ENCODE peak calls at places on chromosomes 13 and 19, in five cellular contexts. M, O, C, V and P are unnamed samples. For H3K27me3, the result is how much of the 10 kb centered on the place peaks cover.

GRCh38 chr13:45696610-45697226 is 5.4 kb upstream of the CBY2 start:
- DNase-seq in M (no peak), V (no peak), O (no peak), C (no peak), P (no peak)

GRCh38 chr19:51810228-51810627 is 15.3 kb downstream of the FPR3 start:
- DNase-seq in M (no peak), O (no peak), V (no peak), C (no peak), P (no peak)

GRCh38 chr13:102657630-102658029 is 37.2 kb downstream of the METTL21C start:
- DNase-seq in C (no peak), M (no peak), V (no peak), O (no peak), P (no peak)

GRCh38 chr13:70856025-70856424 is 747.8 kb upstream of the KLHL1 start:
- DNase-seq in C (no peak), V (no peak), M (no peak), O (no peak), P (no peak)

GRCh38 chr13:44904982-44905381 is 84.3 kb downstream of the NUFIP1 start:
- DNase-seq in C (no peak), M (no peak), O (no peak), V (peak), P (peak)

GRCh38 chr13:80473695-80474094 is 132.8 kb upstream of the SPRY2 start:
- DNase-seq in O (peak), C (peak), M (no peak), V (no peak), P (peak)

GRCh38 chr19:35793381-35794165 is 18.2 kb downstream of the ARHGAP33 start:
- DNase-seq in C (no peak), M (no peak), V (no peak), O (no peak), P (no peak)

GRCh38 chr13:42354246-42355117 is 82.5 kb downstream of the AKAP11 start:
- DNase-seq in C (no peak), O (no peak), M (no peak), V (no peak), P (peak)

GRCh38 chr19:40639638-40639982 is 38.4 kb downstream of the LTBP4 start:
- DNase-seq in M (no peak), O (no peak), C (no peak), V (no peak), P (no peak)

GRCh38 chr13:81304121-81304659 is 963.3 kb upstream of the SPRY2 start:
- DNase-seq in M (no peak), V (no peak), O (no peak), C (no peak), P (no peak)

GRCh38 chr19:55344444-55344843 is 4.8 kb downstream of the KMT5C start:
- DNase-seq in O (no peak), V (no peak), C (no peak), M (no peak), P (no peak)

GRCh38 chr19:56217039-56217949 is 15.2 kb downstream of the ZSCAN5C start:
- DNase-seq in O (no peak), M (no peak), V (no peak), C (peak), P (no peak)

GRCh38 chr13:51644649-51645048 is 60.4 kb downstream of the WDFY2 start:
- DNase-seq in M (no peak), O (no peak), C (no peak), V (no peak), P (no peak)

GRCh38 chr19:7605490-7606222 is 10.0 kb downstream of the CAMSAP3 start:
- DNase-seq in C (no peak), O (peak), M (peak), V (no peak), P (no peak)

GRCh38 chr19:406999-407491 is 1.9 kb downstream of the C2CD4C start:
- DNase-seq in O (no peak), M (no peak), C (peak), V (no peak), P (no peak)

GRCh38 chr13:29976535-29976934 is 126.1 kb upstream of the UBL3 start:
- DNase-seq in M (no peak), O (no peak), V (no peak), C (no peak), P (no peak)

DNA sequence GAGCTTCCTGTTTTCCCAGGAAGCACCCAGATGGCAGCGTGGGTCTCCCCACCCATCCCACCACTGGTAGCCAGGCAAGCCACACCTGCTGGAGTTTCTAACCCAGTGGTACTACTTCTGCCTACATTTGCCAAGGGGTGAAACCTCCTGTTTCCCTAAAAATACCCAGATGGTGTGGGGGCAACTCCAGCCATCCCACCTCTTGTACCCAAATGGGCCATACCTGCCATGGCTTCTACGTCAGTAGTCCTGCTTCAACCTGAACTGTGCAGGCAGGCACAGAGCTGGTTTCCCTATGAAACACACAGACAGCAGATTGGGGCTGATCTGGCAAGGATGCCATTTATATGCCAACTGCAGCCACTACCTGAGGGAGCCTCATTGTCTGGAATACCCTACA is 809.4 kb upstream of the MIR17HG start:
- DNase-seq in V (no peak), C (no peak), M (no peak), O (no peak), P (no peak)
- H3K4me3 ChIP-seq in V (no peak), C (no peak), M (no peak), O (no peak), P (no peak)

GRCh38 chr13:27728271-27728670 is 64.0 kb upstream of the GSX1 start:
- DNase-seq in V (no peak), M (no peak), O (no peak), C (no peak), P (no peak)

DNA sequence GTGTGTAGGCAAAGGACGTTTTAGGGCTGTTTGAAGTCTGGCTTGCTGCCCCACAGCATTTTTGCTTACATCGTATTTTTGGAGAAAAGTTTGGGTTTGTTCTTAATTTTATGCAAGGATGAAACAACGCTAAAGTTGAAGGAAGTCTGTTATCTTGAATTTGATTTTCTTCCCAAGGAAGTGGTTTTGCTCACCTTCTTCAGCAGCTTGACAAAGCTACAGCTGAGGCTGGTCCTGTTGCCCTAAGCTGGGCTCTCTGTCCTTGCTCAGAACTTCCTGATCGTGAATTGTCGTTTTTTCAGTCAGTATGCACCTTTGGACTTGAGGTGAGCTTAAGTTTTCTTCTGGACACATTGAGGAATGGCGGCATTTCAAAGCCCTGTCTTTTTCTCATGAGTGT is 62.1 kb upstream of the GSX1 start:
- DNase-seq in O (no peak), M (no peak), C (no peak), V (no peak), P (no peak)
- TF ChIP-seq CTCF in O (no peak), M (no peak), C (no peak), V (no peak), P (no peak)

DNA sequence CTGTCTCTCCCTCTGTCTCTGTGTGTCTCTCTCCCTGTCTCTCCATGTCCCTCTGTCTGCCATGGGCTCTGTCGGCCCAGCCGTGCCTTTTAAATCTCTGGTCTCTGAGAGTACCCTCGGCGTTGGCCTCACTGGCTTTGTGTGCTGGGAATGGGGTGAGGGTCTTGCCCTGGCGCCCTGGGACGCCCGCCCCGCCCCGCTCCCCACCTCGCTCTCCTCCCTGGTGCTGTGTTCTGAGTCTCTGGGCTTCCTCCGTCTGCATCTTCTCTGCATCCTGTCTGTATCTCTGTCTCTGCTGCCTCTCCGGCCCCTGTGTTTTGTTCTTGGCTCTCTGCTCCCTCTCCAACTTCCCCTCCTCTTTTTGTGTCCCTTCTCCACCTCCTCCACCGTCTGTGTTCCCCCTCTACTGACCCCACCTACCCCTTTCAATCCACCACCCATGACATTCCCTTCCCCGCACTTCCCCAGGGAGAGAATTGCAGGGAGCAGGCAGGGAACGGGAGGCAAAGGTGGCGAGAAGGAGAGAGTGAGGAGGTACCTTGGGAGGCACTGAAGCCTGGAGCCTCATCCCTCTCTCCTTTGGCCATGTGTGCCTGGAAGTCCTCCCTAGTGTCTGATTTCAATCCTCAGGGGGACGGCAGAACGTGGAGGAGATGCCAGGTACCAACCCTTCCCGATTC is 4.0 kb upstream of the MEIS3 start:
- DNase-seq in M (no peak), C (no peak), V (no peak), O (no peak), P (no peak)
- H3K27me3 ChIP-seq in M (half or more), C (under half), V (under half), O (under half), P (half or more)

GRCh38 chr19:48715276-48715675 is 4.2 kb downstream of the MAMSTR start:
- DNase-seq in M (no peak), V (peak), O (no peak), C (no peak), P (no peak)
- H3K4me3 ChIP-seq in M (no peak), V (peak), O (peak), C (peak), P (no peak)

DNA sequence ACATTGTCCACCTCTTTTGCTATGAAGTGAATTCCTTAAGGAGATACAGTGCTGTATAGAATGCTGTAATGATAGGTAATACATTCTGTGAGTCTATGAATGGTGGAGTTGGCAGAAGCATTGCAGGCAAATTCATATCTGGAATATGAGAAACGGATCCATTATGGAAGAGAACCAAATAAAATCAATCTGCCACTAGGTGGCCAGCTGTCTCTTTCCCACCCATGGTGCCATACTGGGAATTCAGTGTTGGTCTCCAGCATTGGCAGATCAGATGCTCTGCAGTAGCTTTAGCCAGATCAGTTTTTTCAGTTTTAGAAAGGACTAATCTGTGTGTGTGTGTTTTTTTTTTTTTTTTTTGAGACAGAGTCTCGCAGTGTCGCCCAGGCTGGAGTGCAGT is 27.6 kb downstream of the DNAJC3 start:
- DNase-seq in M (no peak), O (no peak), V (no peak), C (no peak), P (no peak)
- TF ChIP-seq CTCF in M (peak), O (peak), V (no peak), C (no peak), P (no peak)

GRCh38 chr13:31944262-31945160 is 87.1 kb upstream of the FRY start:
- DNase-seq in O (no peak), M (no peak), V (no peak), C (no peak), P (no peak)
- H3K27me3 ChIP-seq in O (under half), M (under half), V (under half), C (under half), P (under half)

DNA sequence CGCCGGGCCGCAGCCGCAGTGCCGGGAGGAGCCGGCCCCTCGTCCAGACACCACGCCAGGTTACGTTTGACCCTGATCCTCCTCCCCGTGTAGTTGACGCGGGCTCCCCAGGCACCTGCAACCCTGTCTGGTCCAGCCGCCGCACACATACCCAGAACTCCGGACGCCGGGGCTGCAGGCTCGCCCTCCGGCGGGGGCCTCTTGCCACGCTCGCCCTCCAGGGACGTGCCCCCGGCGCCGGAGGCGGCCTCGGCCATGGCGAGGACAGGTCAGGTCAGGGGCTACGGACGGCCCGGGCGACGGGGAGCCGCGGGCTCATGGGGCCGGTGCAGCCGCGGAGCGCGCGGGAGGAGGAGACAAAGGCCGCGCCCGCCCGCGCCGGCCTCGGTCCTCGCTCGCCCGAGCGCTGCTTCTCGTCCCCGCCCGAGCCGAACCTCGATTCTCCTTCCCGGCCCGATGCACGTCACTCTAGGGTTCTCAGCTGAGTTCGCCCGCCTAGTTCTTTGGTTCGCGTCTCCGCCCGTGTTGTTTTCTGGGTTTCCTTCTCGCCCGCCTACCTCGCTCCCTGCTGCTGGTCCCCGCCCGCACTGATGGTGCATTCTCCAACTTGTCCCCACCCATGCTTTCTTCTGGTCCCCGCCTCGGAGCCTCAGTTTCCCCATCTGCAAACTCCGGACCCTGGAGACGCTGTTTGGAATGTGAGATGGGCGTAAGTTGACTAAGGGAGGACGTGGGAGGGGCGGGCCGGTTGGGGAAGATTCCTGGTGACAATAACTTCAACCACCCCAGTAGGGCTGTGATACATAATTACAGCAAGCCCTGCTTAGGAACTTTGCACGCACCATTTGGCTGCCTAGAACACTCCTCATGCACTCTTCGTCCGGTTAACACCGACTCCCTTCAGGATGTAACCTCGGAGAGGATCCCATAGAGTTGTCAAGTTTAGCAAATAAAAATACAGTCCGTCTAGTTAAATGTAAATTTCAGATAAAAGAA is at the start of gene ANO8:
- DNase-seq in C (peak), V (peak), M (peak), O (peak), P (peak)
- H3K4me3 ChIP-seq in C (peak), V (peak), M (peak), O (peak), P (peak)

GRCh38 chr19:17794412-17794730 is 567 bp upstream of the B3GNT3 start:
- DNase-seq in V (no peak), C (no peak), M (no peak), O (no peak), P (no peak)
- TF ChIP-seq CTCF in V (no peak), C (no peak), M (no peak), O (no peak), P (no peak)

DNA sequence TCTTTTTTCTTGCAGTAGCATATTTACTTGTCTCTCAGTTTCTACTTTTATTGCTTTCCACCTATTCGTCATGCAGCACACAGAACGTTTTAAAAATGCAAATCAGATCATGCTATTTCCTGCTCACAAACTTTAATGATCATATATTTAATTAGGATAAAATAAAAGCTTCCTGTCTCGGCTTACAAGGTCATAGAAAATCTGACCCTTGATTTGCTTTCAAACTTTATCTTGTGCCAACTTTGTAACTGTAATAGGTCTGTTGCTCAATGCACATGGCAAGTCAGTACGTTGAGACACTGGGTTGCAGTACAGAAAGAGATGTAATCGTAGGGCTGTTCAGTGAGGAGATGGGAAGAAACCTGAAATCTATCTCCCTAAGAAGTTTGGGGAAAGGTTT is 95.6 kb upstream of the CSNK1A1L start:
- DNase-seq in M (no peak), C (no peak), V (no peak), O (no peak), P (no peak)
- H3K27me3 ChIP-seq in M (under half), C (under half), V (under half), O (under half), P (under half)